ENCODE peak calls at places on chromosomes 4 and X, in four cellular contexts. R is astrocyte of the spinal cord, W is lower leg skin, X is uterus. L is an unnamed sample.

GRCh38 chr4:110475881-110476818 is at the start of gene ENPEP:
- DNase-seq in W (peak; percentile 88), X (peak; percentile 77), R (peak; percentile 35), L (peak; percentile 42)

GRCh38 chr4:176376032-176376614 is 56.4 kb downstream of the SPCS3 start:
- DNase-seq in W (no peak), R (peak; percentile 52), X (no peak), L (peak; percentile 74)

GRCh38 chrX:1248381-1249061 is 20.1 kb upstream of the CSF2RA start:
- DNase-seq in X (no peak), R (no peak), W (no peak), L (peak; percentile 18)

GRCh38 chrX:21781525-21781924 is 23.6 kb upstream of the SMPX start:
- DNase-seq in X (no peak), R (peak; percentile 44), W (no peak), L (no peak)

GRCh38 chr4:47500776-47501175 is 15.7 kb downstream of the ATP10D start:
- DNase-seq in R (no peak), X (no peak), W (no peak), L (no peak)

GRCh38 chr4:156771171-156771837 is 200.3 kb downstream of the PDGFC start:
- DNase-seq in X (peak; percentile 24), W (no peak), R (peak; percentile 78), L (peak; percentile 92)

GRCh38 chr4:139112650-139113049 is 64.4 kb downstream of the ELF2 start:
- DNase-seq in W (no peak), X (no peak), R (no peak), L (no peak)

GRCh38 chr4:3231431-3231980 is 17.5 kb upstream of the MSANTD1 start:
- DNase-seq in R (no peak), W (no peak), X (no peak), L (peak; percentile 3)

GRCh38 chrX:119004920-119005524 is 30.6 kb downstream of the LONRF3 start:
- DNase-seq in X (peak; percentile 32), R (peak; percentile 36), W (no peak), L (peak; percentile 59)

GRCh38 chr4:52234539-52235174 is 183.6 kb downstream of the SPATA18 start:
- DNase-seq in W (no peak), R (peak; percentile 19), X (peak; percentile 16), L (peak; percentile 77)

GRCh38 chr4:112532267-112532666 is 16.3 kb upstream of the NEUROG2 start:
- DNase-seq in W (no peak), R (no peak), X (no peak), L (no peak)

GRCh38 chrX:56029691-56030090 is 202.5 kb upstream of the KLF8 start:
- DNase-seq in W (no peak), R (no peak), X (no peak), L (no peak)

GRCh38 chrX:129755779-129756650 is 17.2 kb downstream of the XPNPEP2 start:
- DNase-seq in W (no peak), X (no peak), R (no peak), L (no peak)

GRCh38 chr4:74531952-74532794 is 87.2 kb downstream of the AREG start:
- DNase-seq in R (peak; percentile 90), X (no peak), W (no peak), L (peak; percentile 91)

GRCh38 chrX:51334276-51334675 is 1.7 kb downstream of the NUDT10 start:
- DNase-seq in W (no peak), X (no peak), R (peak; percentile 16), L (no peak)
- H3K4me3 ChIP-seq in W (no peak overlapping the region), X (no peak overlapping the region), R (no peak overlapping the region), L (no peak overlapping the region)

DNA sequence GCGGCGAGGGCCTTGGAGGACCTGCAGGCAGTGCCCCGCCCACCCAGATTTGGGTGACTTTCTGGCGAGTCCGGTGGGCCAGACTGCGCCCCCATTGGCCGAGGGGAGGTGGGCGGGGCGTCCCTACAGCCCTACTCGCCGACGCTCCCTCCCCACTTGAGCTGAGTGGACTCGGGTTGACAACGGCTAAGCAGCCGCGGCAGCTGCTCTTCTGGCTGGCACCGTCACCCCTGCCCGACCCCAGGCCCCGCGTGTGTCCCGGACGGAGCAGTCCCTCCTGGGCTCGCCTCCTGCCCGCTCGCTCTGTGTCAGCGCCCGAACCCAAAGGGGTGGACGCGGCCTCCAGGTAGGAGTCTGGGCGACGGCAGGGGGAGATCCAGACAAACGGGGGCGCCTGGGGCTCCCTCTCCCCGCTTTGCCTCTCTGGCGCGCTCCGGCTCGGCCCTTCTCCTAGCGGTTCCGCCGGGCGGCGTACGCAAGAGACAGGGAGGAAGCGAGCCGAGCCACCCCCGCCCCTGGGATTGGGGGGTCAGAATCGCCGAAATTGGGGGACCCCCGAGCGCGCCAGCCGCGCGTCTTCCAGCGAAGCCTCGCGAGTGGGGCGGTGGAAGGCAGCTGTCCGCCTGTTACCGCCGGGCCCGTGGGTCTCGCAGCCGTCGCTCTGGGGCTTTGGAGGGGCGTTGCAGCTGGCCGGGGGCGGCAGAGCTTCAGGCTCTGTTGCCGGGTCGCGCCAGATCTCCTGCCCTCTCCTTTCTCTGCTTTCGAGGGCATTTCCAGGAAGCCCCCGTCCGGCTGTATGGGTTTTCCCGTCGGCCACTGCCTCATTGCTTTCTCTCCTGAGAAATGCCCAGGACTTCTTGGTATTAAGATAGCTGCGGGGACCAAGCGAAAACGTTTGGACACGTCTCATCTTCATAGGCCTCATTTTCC is 46.3 kb downstream of the STARD8 start:
- DNase-seq in W (peak; percentile 92), X (peak; percentile 80), R (peak; percentile 54), L (peak; percentile 75)
- H3K4me3 ChIP-seq in W (peak overlapping the region; percentile 23), X (peak overlapping the region; percentile 42), R (peak overlapping the region; percentile 55), L (peak overlapping the region; percentile 75)

DNA sequence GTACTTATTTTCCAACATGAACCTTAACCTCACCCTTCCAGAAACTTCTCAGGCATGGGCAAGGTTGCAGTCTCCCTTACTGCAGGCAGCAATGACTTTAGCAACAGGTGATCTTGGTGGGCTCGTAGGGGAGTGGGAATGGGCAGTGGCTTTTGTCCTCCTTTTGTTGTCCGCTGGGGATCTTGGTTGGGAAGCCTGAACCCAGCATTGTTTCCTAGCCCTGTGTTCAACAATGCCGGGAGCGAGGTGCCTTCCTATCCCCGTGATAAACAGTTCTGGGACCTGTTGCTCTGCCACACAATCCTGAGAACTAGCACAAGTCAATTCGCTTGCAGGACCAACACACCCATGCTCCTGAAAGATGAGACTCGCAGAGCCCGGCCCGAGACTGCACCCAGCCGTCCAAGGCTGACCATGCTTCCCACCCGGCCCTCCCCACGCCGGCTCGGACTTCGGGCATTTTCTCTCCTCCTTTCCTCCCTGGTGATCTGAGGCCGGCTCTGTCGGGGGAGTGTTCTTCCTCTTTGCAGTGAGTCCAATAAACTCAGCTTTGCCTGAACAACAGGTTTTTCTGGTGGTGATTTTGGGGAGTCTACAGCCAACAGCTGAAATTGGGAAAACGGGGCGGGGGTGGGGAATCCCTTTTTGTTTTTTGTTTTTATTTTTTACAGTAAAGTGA is 20.2 kb downstream of the IRAK1 start:
- DNase-seq in X (no peak), W (no peak), R (no peak), L (no peak)
- H3K4me3 ChIP-seq in X (no peak overlapping the region), W (no peak overlapping the region), R (no peak overlapping the region), L (no peak overlapping the region)

DNA sequence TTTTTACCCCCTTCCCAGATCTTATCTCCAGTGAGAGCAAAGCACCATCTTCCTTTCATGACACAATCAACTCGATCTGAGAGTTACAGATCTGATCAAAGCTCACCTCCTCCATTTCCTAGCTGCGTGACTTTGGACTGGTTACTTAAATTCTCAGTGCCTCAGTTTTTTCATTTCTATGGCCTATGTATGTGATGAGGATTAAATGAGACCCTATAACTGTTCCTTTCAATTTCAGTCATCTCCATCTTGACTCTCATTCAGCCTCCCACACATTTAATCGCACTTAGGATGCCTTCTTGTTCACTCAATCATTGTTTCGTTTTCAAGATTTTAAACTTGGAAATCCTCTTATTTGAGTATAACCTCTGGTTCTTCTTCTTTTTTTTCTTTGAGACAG is 20.1 kb upstream of the CXCR3 start:
- DNase-seq in X (no peak), W (no peak), R (no peak), L (no peak)
- H3K4me3 ChIP-seq in X (no peak overlapping the region), W (no peak overlapping the region), R (no peak overlapping the region), L (no peak overlapping the region)

L was measured in adipocyte.